ENCODE peak calls at places on chromosomes 16 and 17, in ten cellular contexts. U is HepG2, E is IMR-90, K is H54, Q is prostate gland, D is stomach, P is ovary, C is A549, O is GM12892, Y is HCT116. V is an unnamed sample.

GRCh38 chr17:65677932-65678331 is 116.5 kb upstream of the AXIN2 start:
- DNase-seq in U (peak), E (peak), K (peak), Q (no peak), D (no peak), P (no peak), C (no peak), O (no peak), Y (no peak), V (no peak)

GRCh38 chr16:24858219-24859041 is 12.7 kb downstream of the SLC5A11 start:
- DNase-seq in U (peak), E (peak), K (no peak), Q (no peak), D (peak), P (peak), C (peak), O (no peak), Y (no peak), V (peak)

GRCh38 chr16:85712841-85713240 is 24.1 kb upstream of the GINS2 start:
- DNase-seq in U (no peak), E (no peak), K (no peak), Q (no peak), D (no peak), P (no peak), C (no peak), O (no peak), Y (no peak), V (no peak)

GRCh38 chr16:6133009-6133408 is 1035.4 kb upstream of the EEF2KMT start:
- DNase-seq in U (no peak), E (no peak), K (no peak), Q (no peak), D (no peak), P (no peak), C (no peak), O (no peak), Y (no peak), V (no peak)

GRCh38 chr17:76458580-76459490 is 5.9 kb upstream of the UBE2O start:
- DNase-seq in U (peak), E (peak), K (peak), Q (no peak), D (peak), P (peak), C (peak), O (peak), Y (peak), V (peak)

GRCh38 chr17:68061512-68062313 is 26.2 kb downstream of the KPNA2 start:
- DNase-seq in U (peak), E (peak), K (no peak), Q (no peak), D (no peak), P (no peak), C (no peak), O (no peak), Y (no peak), V (no peak)

GRCh38 chr16:71769222-71769621 is 39.4 kb downstream of the AP1G1 start:
- DNase-seq in U (no peak), E (no peak), K (no peak), Q (no peak), D (no peak), P (no peak), C (no peak), O (no peak), Y (no peak), V (no peak)

GRCh38 chr17:81400939-81401726 is 5.9 kb downstream of the BAHCC1 start:
- DNase-seq in U (no peak), E (no peak), K (no peak), Q (no peak), D (no peak), P (no peak), C (no peak), O (no peak), Y (no peak), V (no peak)

GRCh38 chr16:82972520-82972919 is 345.8 kb downstream of the CDH13 start:
- DNase-seq in U (no peak), E (no peak), K (no peak), Q (no peak), D (no peak), P (no peak), C (no peak), O (no peak), Y (no peak), V (no peak)

GRCh38 chr17:53142890-53143289 is 679.8 kb upstream of the KIF2B start:
- DNase-seq in U (no peak), E (no peak), K (no peak), Q (no peak), D (no peak), P (no peak), C (peak), O (no peak), Y (no peak), V (no peak)

GRCh38 chr17:65027305-65027704 is 29.2 kb downstream of the GNA13 start:
- DNase-seq in U (peak), E (peak), K (peak), Q (no peak), D (no peak), P (no peak), C (peak), O (peak), Y (peak), V (no peak)

GRCh38 chr17:7849185-7850117 is 5.4 kb upstream of the TMEM88 start:
- DNase-seq in U (no peak), E (no peak), K (no peak), Q (no peak), D (no peak), P (peak), C (no peak), O (no peak), Y (no peak), V (peak)

GRCh38 chr16:27474041-27474440 is 72.1 kb downstream of the IL21R start:
- DNase-seq in U (no peak), E (no peak), K (no peak), Q (no peak), D (no peak), P (no peak), C (no peak), O (no peak), Y (no peak), V (no peak)

GRCh38 chr16:85312174-85312573 is 199.9 kb upstream of the CIBAR2 start:
- DNase-seq in U (no peak), E (no peak), K (no peak), Q (no peak), D (no peak), P (no peak), C (no peak), O (no peak), Y (no peak), V (no peak)

GRCh38 chr17:78133971-78134898 is 3.7 kb downstream of the TMC8 start:
- DNase-seq in U (peak), E (peak), K (peak), Q (peak), D (peak), P (no peak), C (peak), O (no peak), Y (peak), V (no peak)

GRCh38 chr17:82384051-82384729 is 12.6 kb downstream of the UTS2R start:
- DNase-seq in U (peak), E (no peak), K (no peak), Q (no peak), D (no peak), P (no peak), C (no peak), O (no peak), Y (no peak), V (no peak)

GRCh38 chr17:45851873-45852272 is 7.2 kb downstream of the SPPL2C start:
- DNase-seq in U (no peak), E (no peak), K (no peak), Q (no peak), D (no peak), P (no peak), C (no peak), O (no peak), Y (no peak), V (no peak)

GRCh38 chr17:77886387-77886728 is 72.1 kb upstream of the TNRC6C start:
- DNase-seq in U (no peak), E (no peak), K (no peak), Q (no peak), D (peak), P (no peak), C (peak), O (no peak), Y (no peak), V (no peak)

GRCh38 chr17:50196036-50196435 is 5.4 kb downstream of the COL1A1 start:
- DNase-seq in U (no peak), E (peak), K (no peak), Q (no peak), D (no peak), P (no peak), C (no peak), O (no peak), Y (no peak), V (no peak)

GRCh38 chr16:17387226-17387625 is 83.5 kb downstream of the XYLT1 start:
- DNase-seq in U (no peak), E (no peak), K (no peak), Q (no peak), D (no peak), P (no peak), C (no peak), O (no peak), Y (no peak), V (no peak)

GRCh38 chr16:86520317-86521210 is 10.2 kb downstream of the FOXF1 start:
- DNase-seq in U (no peak), E (peak), K (no peak), Q (no peak), D (no peak), P (no peak), C (no peak), O (no peak), Y (no peak), V (no peak)

GRCh38 chr16:2715519-2715918 is 4.5 kb downstream of the PRSS27 start:
- DNase-seq in U (no peak), E (peak), K (no peak), Q (peak), D (peak), P (peak), C (no peak), O (peak), Y (no peak), V (peak)

GRCh38 chr17:82677353-82677925 is 21.1 kb downstream of the RAB40B start:
- DNase-seq in U (no peak), E (no peak), K (no peak), Q (no peak), D (no peak), P (no peak), C (no peak), O (no peak), Y (no peak), V (no peak)

DNA sequence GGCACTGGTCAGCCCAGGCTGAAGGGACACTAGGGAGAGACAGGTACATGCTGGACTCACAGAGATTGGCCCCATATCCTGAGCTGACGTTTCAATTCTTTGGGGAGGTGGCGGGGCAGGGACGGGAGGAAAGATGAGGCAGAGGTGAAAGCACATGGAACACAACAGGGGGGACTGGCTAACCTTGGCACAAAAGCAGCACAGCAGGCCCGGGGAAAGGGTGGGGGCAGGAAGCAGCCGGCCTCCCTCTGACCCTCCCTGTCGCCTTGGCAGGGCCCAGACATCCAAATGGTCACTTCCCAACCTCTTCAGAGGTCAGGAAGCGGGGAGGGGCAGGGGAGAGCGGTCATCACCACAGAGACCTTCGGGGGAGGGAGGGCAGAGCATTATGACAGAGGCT is 6.6 kb downstream of the VAT1 start:
- DNase-seq in U (no peak), E (no peak), K (no peak), Q (no peak), D (no peak), P (no peak), C (no peak), O (no peak), Y (no peak), V (peak)
- TF ChIP-seq POLR2A in U (no peak), E (no peak), K (no peak), Q (no peak), D (no peak), P (no peak), C (no peak), O (no peak), Y (no peak), V (no peak)

DNA sequence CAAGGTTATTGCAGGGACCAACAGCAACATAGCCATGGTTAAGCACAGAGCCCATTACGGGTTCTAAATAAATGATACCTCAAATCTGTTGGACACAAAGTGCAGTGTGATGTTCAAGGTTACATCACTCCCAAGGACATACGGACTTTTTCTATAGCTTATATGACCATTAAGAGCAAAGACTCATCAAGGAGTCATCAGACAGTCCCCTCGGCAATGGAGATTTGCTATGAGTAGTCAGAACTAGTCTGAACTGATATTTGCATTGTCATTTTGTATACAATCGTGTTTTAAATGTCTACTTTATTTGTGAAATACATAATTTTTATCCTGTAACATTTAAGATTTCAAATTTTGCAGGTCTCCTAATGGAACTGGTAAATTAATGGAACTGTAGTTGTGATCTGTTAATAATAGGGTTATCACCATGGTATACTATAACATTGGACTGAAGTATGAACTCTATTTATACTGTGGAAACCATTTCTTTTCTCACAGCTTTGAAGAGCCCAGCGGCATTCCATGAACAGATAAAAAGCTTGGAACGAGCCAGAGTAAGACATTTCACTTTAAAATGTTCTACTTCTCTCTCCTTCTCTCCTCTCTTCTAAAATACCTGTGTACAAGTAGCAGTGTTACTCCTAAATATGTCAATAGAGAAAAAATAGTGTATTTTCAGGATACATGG is 140.9 kb downstream of the MRTFB start:
- DNase-seq in U (no peak), E (no peak), K (no peak), Q (no peak), D (no peak), P (no peak), C (no peak), O (no peak), Y (no peak), V (no peak)
- TF ChIP-seq POLR2A in U (no peak), E (no peak), K (no peak), Q (no peak), D (no peak), P (no peak), C (no peak), O (no peak), Y (no peak), V (no peak)

DNA sequence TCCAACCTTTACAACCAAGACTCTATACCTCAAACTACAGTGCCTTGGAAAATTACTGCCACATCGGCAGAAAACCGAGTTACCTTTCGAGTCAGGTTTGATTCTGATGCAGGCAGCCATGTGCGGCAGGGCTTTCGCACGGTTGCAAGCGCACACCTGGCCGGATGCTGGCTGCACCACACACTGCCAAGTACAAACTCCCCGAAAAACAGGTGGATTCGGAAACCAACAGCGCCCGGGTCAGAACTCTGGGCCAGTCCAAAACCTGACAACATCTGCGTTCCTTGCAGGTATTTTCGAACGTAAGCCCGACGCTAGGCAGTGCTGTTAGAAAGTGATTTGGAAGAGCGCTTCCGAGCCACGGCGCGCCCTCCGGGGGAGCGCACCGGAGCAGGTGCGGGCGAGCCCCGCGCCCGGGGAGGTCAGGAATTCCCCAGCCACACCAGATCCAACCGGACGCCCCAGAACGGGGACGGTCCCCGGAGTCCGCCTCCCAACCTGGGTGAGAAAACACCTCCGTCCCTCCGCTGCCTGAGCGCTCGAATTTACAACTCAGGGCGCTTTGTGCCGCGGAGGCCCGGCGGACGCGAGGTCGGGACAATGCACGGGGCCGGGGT is 1.2 kb downstream of the USP7 start:
- DNase-seq in U (no peak), E (no peak), K (no peak), Q (no peak), D (peak), P (no peak), C (no peak), O (peak), Y (no peak), V (no peak)
- TF ChIP-seq POLR2A in U (no peak), E (no peak), K (no peak), Q (no peak), D (no peak), P (no peak), C (no peak), O (peak), Y (no peak), V (no peak)

GRCh38 chr16:12728471-12728870 is 75.2 kb downstream of the CPPED1 start:
- DNase-seq in U (no peak), E (no peak), K (no peak), Q (no peak), D (no peak), P (no peak), C (no peak), O (no peak), Y (no peak), V (no peak)

GRCh38 chr16:12724216-12724615 is 79.5 kb downstream of the CPPED1 start:
- DNase-seq in U (no peak), E (no peak), K (no peak), Q (no peak), D (no peak), P (no peak), C (no peak), O (no peak), Y (no peak), V (no peak)

GRCh38 chr16:12732600-12732999 is 71.1 kb downstream of the CPPED1 start:
- DNase-seq in U (no peak), E (no peak), K (no peak), Q (no peak), D (no peak), P (no peak), C (no peak), O (no peak), Y (no peak), V (no peak)

GRCh38 chr16:12723681-12724080 is 80.0 kb downstream of the CPPED1 start:
- DNase-seq in U (no peak), E (no peak), K (peak), Q (no peak), D (no peak), P (no peak), C (no peak), O (no peak), Y (no peak), V (no peak)

DNA sequence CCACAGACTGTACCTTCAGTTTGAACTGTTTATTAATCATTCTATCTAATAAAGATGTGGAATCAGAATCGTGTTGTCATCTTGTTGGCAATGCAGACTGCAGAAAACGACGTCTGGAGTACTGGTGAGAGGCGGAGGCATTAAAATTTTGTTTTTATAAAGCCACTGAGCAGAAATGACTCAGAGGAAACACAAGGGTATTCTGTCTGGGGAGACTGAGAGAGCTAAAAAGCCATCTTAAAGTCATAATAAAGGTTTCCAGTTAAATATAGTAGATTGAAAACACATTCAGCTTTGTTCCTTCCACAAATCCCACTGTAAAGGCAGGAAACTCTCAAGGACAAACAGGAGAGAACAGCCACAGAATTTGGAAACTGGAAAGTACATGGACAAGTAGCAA is 74.2 kb downstream of the CPPED1 start:
- DNase-seq in U (no peak), E (peak), K (peak), Q (no peak), D (no peak), P (no peak), C (no peak), O (no peak), Y (no peak), V (no peak)
- TF ChIP-seq POLR2A in U (no peak), E (no peak), K (no peak), Q (no peak), D (no peak), P (no peak), C (no peak), O (no peak), Y (no peak), V (no peak)

GRCh38 chr17:56592487-56593072 is 919 bp upstream of the NOG start:
- DNase-seq in U (peak), E (peak), K (peak), Q (peak), D (peak), P (peak), C (peak), O (peak), Y (no peak), V (peak)

GRCh38 chr17:56593073-56593740 is at the start of gene NOG:
- DNase-seq in U (no peak), E (peak), K (peak), Q (peak), D (no peak), P (peak), C (peak), O (peak), Y (no peak), V (no peak)

GRCh38 chr17:56583772-56584171 is 9.7 kb upstream of the NOG start:
- DNase-seq in U (no peak), E (no peak), K (no peak), Q (no peak), D (no peak), P (no peak), C (no peak), O (no peak), Y (no peak), V (no peak)

GRCh38 chr17:56581635-56582605 is 11.6 kb upstream of the NOG start:
- DNase-seq in U (no peak), E (no peak), K (no peak), Q (no peak), D (no peak), P (no peak), C (no peak), O (no peak), Y (no peak), V (no peak)

GRCh38 chr17:56587298-56587697 is 6.2 kb upstream of the NOG start:
- DNase-seq in U (no peak), E (no peak), K (no peak), Q (no peak), D (no peak), P (no peak), C (no peak), O (no peak), Y (no peak), V (no peak)
- TF ChIP-seq POLR2A in U (no peak), E (no peak), K (no peak), Q (no peak), D (no peak), P (no peak), C (no peak), O (no peak), Y (no peak), V (no peak)

DNA sequence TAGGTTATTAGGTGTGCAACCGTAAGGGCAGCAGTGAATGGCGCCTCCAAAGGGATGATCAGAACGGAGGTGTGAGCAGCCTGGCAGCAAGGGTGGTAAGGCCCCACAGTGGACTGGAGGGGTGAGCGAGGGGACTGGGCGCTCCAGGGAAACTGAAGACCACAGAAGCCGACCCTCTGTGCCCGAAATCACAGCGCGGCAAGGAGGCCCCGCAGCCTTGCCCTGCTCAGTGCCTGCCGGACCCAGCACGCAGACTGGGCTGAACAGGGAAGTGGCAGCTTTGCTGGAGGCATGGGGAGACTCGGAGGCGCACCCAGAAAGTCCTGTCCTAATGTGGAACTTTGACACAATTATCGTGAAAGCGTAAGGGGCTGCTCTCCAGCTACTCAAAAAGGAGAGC is 38.4 kb downstream of the KLHDC4 start:
- DNase-seq in U (no peak), E (no peak), K (no peak), Q (no peak), D (no peak), P (no peak), C (no peak), O (no peak), Y (no peak), V (no peak)
- TF ChIP-seq POLR2A in U (no peak), E (no peak), K (no peak), Q (no peak), D (no peak), P (no peak), C (no peak), O (no peak), Y (no peak), V (no peak)

GRCh38 chr16:648071-648785 is 937 bp upstream of the WDR90 start:
- DNase-seq in U (peak), E (no peak), K (no peak), Q (peak), D (peak), P (no peak), C (peak), O (peak), Y (no peak), V (no peak)
- TF ChIP-seq POLR2A in U (no peak), E (no peak), K (no peak), Q (no peak), D (no peak), P (no peak), C (no peak), O (peak), Y (no peak), V (no peak)